ENCODE peak calls at places on chromosomes 12 and 14, in five cellular contexts. D is A549, S is ELR, P is HFFc6, M is body of pancreas. V is an unnamed sample.

GRCh38 chr14:79051711-79052094 is 881.5 kb downstream of the NRXN3 start:
- DNase-seq in P (no peak), D (no peak), M (no peak), S (no peak), V (no peak)

GRCh38 chr12:47881826-47882427 is 22.9 kb downstream of the VDR start:
- DNase-seq in S (peak), D (peak), M (peak), P (peak), V (peak)

GRCh38 chr12:92288533-92288932 is 142.9 kb upstream of the BTG1 start:
- DNase-seq in M (no peak), D (no peak), P (no peak), S (no peak), V (no peak)

GRCh38 chr12:114045333-114045732 is 79.2 kb upstream of the RBM19 start:
- DNase-seq in S (no peak), D (no peak), M (no peak), P (peak), V (no peak)

GRCh38 chr12:104370989-104371870 is 67.7 kb downstream of the EID3 start:
- DNase-seq in S (peak), P (peak), M (no peak), D (peak), V (peak)

GRCh38 chr12:62655524-62656160 is 189.0 kb downstream of the MON2 start:
- DNase-seq in D (no peak), M (no peak), S (no peak), P (no peak), V (no peak)

GRCh38 chr12:110857528-110857927 is 10.7 kb downstream of the CCDC63 start:
- DNase-seq in D (no peak), S (no peak), M (no peak), P (no peak), V (no peak)

GRCh38 chr12:53378705-53379388 is 1.1 kb upstream of the SP1 start:
- DNase-seq in P (no peak), S (peak), D (no peak), M (no peak), V (no peak)

GRCh38 chr12:45468751-45469615 is 253.1 kb downstream of the ANO6 start:
- DNase-seq in P (no peak), S (no peak), D (no peak), M (no peak), V (no peak)

GRCh38 chr12:26845984-26846383 is 13.0 kb upstream of the ITPR2 start:
- DNase-seq in P (peak), M (peak), S (no peak), D (no peak), V (no peak)

GRCh38 chr12:26109343-26109841 is 15.4 kb downstream of the BHLHE41 start:
- DNase-seq in S (no peak), D (no peak), M (peak), P (no peak), V (no peak)

GRCh38 chr14:74875941-74876913 is at the start of gene PROX2:
- DNase-seq in S (no peak), D (no peak), M (no peak), P (no peak), V (no peak)

GRCh38 chr12:56998981-56999380 is 7.4 kb downstream of the ZBTB39 start:
- DNase-seq in P (no peak), S (no peak), D (no peak), M (no peak), V (no peak)

GRCh38 chr12:104761091-104761490 is 197.0 kb downstream of the SLC41A2 start:
- DNase-seq in D (no peak), P (no peak), S (no peak), M (no peak), V (no peak)

GRCh38 chr12:102347761-102348160 is 132.6 kb downstream of the IGF1 start:
- DNase-seq in M (no peak), P (no peak), D (no peak), S (no peak), V (no peak)

GRCh38 chr14:20805485-20805884 is 2.8 kb upstream of the RNASE1 start:
- DNase-seq in D (no peak), S (no peak), M (no peak), P (no peak), V (no peak)

GRCh38 chr12:98754095-98754494 is 109.0 kb downstream of the APAF1 start:
- DNase-seq in D (peak), P (peak), M (no peak), S (peak), V (peak)

GRCh38 chr12:101594700-101595099 is at the start of gene MYBPC1:
- DNase-seq in M (no peak), D (no peak), P (no peak), S (no peak), V (no peak)

GRCh38 chr12:46831335-46832083 is 5.7 kb upstream of the SLC38A4 start:
- DNase-seq in M (peak), P (no peak), S (peak), D (no peak), V (no peak)

GRCh38 chr12:47190271-47190750 is 110.6 kb upstream of the AMIGO2 start:
- DNase-seq in M (no peak), S (peak), P (peak), D (peak), V (peak)

GRCh38 chr12:112327209-112327930 is 54.9 kb downstream of the HECTD4 start:
- DNase-seq in S (no peak), D (no peak), P (no peak), M (no peak), V (no peak)

GRCh38 chr12:15633201-15633600 is 156.0 kb downstream of the EPS8 start:
- DNase-seq in D (no peak), S (peak), P (no peak), M (no peak), V (peak)

GRCh38 chr12:98224584-98225221 is 290.7 kb upstream of the TMPO start:
- DNase-seq in D (no peak), P (no peak), M (no peak), S (no peak), V (no peak)

GRCh38 chr14:96805906-96806305 is 8.7 kb downstream of the VRK1 start:
- DNase-seq in D (no peak), M (no peak), S (no peak), P (no peak), V (no peak)

GRCh38 chr14:106681161-106681955 is 1155.0 kb downstream of the TMEM121 start:
- DNase-seq in S (no peak), P (no peak), M (no peak), D (no peak), V (no peak)

GRCh38 chr14:89684139-89684538 is 267.1 kb upstream of the FOXN3 start:
- DNase-seq in M (no peak), P (no peak), D (no peak), S (no peak), V (no peak)

GRCh38 chr14:89198544-89199329 is 218.3 kb downstream of the FOXN3 start:
- DNase-seq in P (no peak), D (no peak), S (no peak), M (peak), V (no peak)

GRCh38 chr14:49314756-49315155 is 271.4 kb downstream of the RPS29 start:
- DNase-seq in M (no peak), S (no peak), P (no peak), D (no peak), V (no peak)

GRCh38 chr12:57498571-57498970 is 10.7 kb downstream of the MARS1 start:
- DNase-seq in M (no peak), P (no peak), D (no peak), S (no peak), V (no peak)

GRCh38 chr12:8493084-8493483 is 20.2 kb upstream of the CLEC4D start:
- DNase-seq in M (no peak), P (no peak), D (no peak), S (no peak), V (no peak)